ENCODE peak calls at places on chromosomes 13 and 19, in five cellular contexts. S is GM12878, X is HepG2, Q is HCT116, C is K562. U is an unnamed sample.
A peak's percentile ranks its signal among the peaks of the same experiment; 100 is the strongest.

GRCh38 chr13:89514534-89515312 is 1832.8 kb upstream of the MIR17HG start:
- DNase-seq in S (no peak), X (peak; percentile 50), Q (no peak), C (no peak), U (no peak)

GRCh38 chr19:46571495-46571894 is 29.6 kb upstream of the CALM3 start:
- DNase-seq in S (no peak), X (peak; percentile 64), Q (peak; percentile 46), C (peak; percentile 60), U (peak; percentile 63)

GRCh38 chr19:40006273-40006691 is 9.4 kb downstream of the ZNF546 start:
- DNase-seq in S (no peak), X (no peak), Q (no peak), C (peak; percentile 73), U (no peak)

GRCh38 chr13:102555914-102556553 is 40.8 kb upstream of the TPP2 start:
- DNase-seq in S (no peak), X (peak; percentile 18), Q (peak; percentile 21), C (peak; percentile 11), U (peak; percentile 47)

GRCh38 chr19:10252707-10253106 is 693 bp downstream of the MRPL4 start:
- DNase-seq in S (no peak), X (no peak), Q (no peak), C (no peak), U (no peak)

GRCh38 chr19:8334458-8335342 is 8.4 kb downstream of the KANK3 start:
- DNase-seq in S (no peak), X (peak; percentile 27), Q (peak; percentile 82), C (no peak), U (peak; percentile 86)

GRCh38 chr13:46172531-46172991 is 9.4 kb downstream of the LCP1 start:
- DNase-seq in S (no peak), X (no peak), Q (no peak), C (no peak), U (no peak)

GRCh38 chr19:55703790-55704215 is 28.8 kb downstream of the EPN1 start:
- DNase-seq in S (no peak), X (no peak), Q (peak; percentile 4), C (peak; percentile 78), U (peak; percentile 83)

GRCh38 chr13:101783554-101783953 is 331.1 kb downstream of the ITGBL1 start:
- DNase-seq in S (no peak), X (no peak), Q (no peak), C (no peak), U (no peak)

GRCh38 chr13:36850790-36851438 is 31.9 kb downstream of the RFXAP start:
- DNase-seq in S (no peak), X (peak; percentile 23), Q (no peak), C (peak; percentile 8), U (peak; percentile 24)

GRCh38 chr13:111916201-111916600 is 150.7 kb upstream of the SOX1 start:
- DNase-seq in S (no peak), X (no peak), Q (no peak), C (no peak), U (no peak)

GRCh38 chr13:26541041-26541440 is 16.4 kb upstream of the WASF3 start:
- DNase-seq in S (no peak), X (no peak), Q (no peak), C (no peak), U (no peak)

GRCh38 chr19:6677924-6678689 is 8.1 kb upstream of the TNFSF14 start:
- DNase-seq in S (no peak), X (no peak), Q (no peak), C (peak; percentile 93), U (peak; percentile 44)

GRCh38 chr13:87124785-87125074 is 546.4 kb upstream of the SLITRK5 start:
- DNase-seq in S (no peak), X (no peak), Q (no peak), C (no peak), U (no peak)

GRCh38 chr19:56840452-56841193 is at the start of the genes PEG3 and ZIM2:
- DNase-seq in S (no peak), X (peak; percentile 85), Q (no peak), C (no peak), U (peak; percentile 76)

GRCh38 chr19:48681127-48681470 is 8.3 kb upstream of the NTN5 start:
- DNase-seq in S (no peak), X (no peak), Q (no peak), C (peak; percentile 44), U (no peak)

GRCh38 chr19:46271488-46272197 is 25.2 kb upstream of the HIF3A start:
- DNase-seq in S (no peak), X (no peak), Q (no peak), C (no peak), U (no peak)

GRCh38 chr13:99040536-99041141 is 62.8 kb upstream of the DOCK9 start:
- DNase-seq in S (no peak), X (no peak), Q (no peak), C (no peak), U (no peak)

GRCh38 chr13:112955956-112956355 is 13.1 kb upstream of the MCF2L start:
- DNase-seq in S (no peak), X (no peak), Q (no peak), C (no peak), U (no peak)

GRCh38 chr13:112054616-112055015 is 12.3 kb upstream of the SOX1 start:
- DNase-seq in S (no peak), X (no peak), Q (no peak), C (no peak), U (no peak)

GRCh38 chr19:4929186-4929585 is 19.9 kb downstream of the UHRF1 start:
- DNase-seq in S (no peak), X (no peak), Q (no peak), C (no peak), U (no peak)

GRCh38 chr13:110913322-110913721 is 1.5 kb downstream of the ANKRD10 start:
- DNase-seq in S (no peak), X (peak; percentile 28), Q (no peak), C (no peak), U (no peak)

GRCh38 chr13:42280537-42280936 is 8.6 kb downstream of the AKAP11 start:
- DNase-seq in S (no peak), X (no peak), Q (no peak), C (no peak), U (no peak)

GRCh38 chr13:109744512-109745051 is 41.8 kb downstream of the IRS2 start:
- DNase-seq in S (no peak), X (no peak), Q (no peak), C (no peak), U (peak; percentile 64)
- TF ChIP-seq ZBTB33 in S (no peak), X (no peak), Q (no peak), C (no peak), U (no peak)

DNA sequence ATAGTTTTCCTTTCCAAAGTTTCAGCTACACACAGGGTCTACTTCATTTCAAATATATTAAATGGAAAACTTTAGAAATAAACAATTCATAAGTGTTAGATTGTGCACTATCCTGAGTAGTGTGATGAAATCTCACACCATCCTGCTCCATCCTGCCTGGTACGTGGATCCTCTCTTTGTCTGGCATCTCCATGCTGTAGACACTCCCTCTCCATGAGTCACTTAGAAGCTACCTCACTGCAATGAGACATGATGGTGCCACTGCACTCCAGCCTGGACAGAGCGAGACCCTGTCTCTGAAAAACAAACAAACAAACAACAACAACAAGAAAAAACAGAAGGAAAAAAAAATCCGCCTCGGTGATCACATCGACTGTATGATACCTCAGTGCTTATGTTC is 191.8 kb downstream of the PCCA start:
- DNase-seq in S (no peak), X (no peak), Q (no peak), C (no peak), U (no peak)
- TF ChIP-seq ZBTB33 in S (no peak), X (no peak), Q (no peak), C (no peak), U (no peak)

GRCh38 chr13:78593652-78594494 is 9.5 kb downstream of the POU4F1 start:
- DNase-seq in S (no peak), X (no peak), Q (no peak), C (no peak), U (no peak)
- TF ChIP-seq ZBTB33 in S (no peak), X (no peak), Q (no peak), C (no peak), U (no peak)

GRCh38 chr19:14405758-14406644 is 13.1 kb downstream of the DDX39A start:
- DNase-seq in S (peak; percentile 48), X (peak; percentile 81), Q (peak; percentile 89), C (peak; percentile 100), U (peak; percentile 100)

GRCh38 chr19:14405380-14405757 is 13.8 kb downstream of the DDX39A start:
- DNase-seq in S (no peak), X (no peak), Q (no peak), C (peak; percentile 22), U (no peak)

GRCh38 chr19:14401468-14401867 is 17.7 kb downstream of the DDX39A start:
- DNase-seq in S (no peak), X (no peak), Q (no peak), C (no peak), U (no peak)

GRCh38 chr19:14406645-14407331 is 12.4 kb downstream of the DDX39A start:
- DNase-seq in S (no peak), X (no peak), Q (no peak), C (no peak), U (no peak)

GRCh38 chr19:14404322-14404721 is 14.8 kb downstream of the DDX39A start:
- DNase-seq in S (no peak), X (no peak), Q (no peak), C (no peak), U (no peak)
- TF ChIP-seq ZBTB33 in S (no peak), X (no peak), Q (no peak), C (no peak), U (no peak)

GRCh38 chr13:45142440-45143345 is 22.4 kb downstream of the GTF2F2 start:
- DNase-seq in S (no peak), X (peak; percentile 56), Q (peak; percentile 83), C (no peak), U (no peak)
- TF ChIP-seq ZBTB33 in S (no peak), X (no peak), Q (no peak), C (no peak), U (no peak)